ENCODE peak calls at places on chromosomes 11 and 22, in seven cellular contexts. C is immature natural killer cell, H is ACHN, W is ureter, K is fibroblast of pulmonary artery, Y is Peyer's patch, L is thoracic aorta. N is an unnamed sample.
A peak's percentile ranks its signal among the peaks of the same experiment; 100 is the strongest.

GRCh38 chr22:29312218-29313125 is 3.0 kb downstream of the RASL10A start:
- DNase-seq in C (no peak), H (no peak), W (no peak), K (no peak), Y (no peak), L (no peak), N (no peak)

GRCh38 chr22:19848298-19849224 is 6.1 kb downstream of the GNB1L start:
- DNase-seq in C (no peak), H (peak; percentile 11), W (no peak), K (peak; percentile 12), Y (peak; percentile 82), L (no peak), N (no peak)

GRCh38 chr11:30521297-30522071 is 64.7 kb downstream of the MPPED2 start:
- DNase-seq in C (no peak), H (no peak), W (no peak), K (no peak), Y (no peak), L (no peak), N (no peak)

GRCh38 chr22:27754247-27754887 is 47.2 kb downstream of the MN1 start:
- DNase-seq in C (no peak), H (no peak), W (no peak), K (no peak), Y (no peak), L (no peak), N (no peak)

GRCh38 chr11:35138606-35138948 is 394 bp upstream of the CD44 start:
- DNase-seq in C (no peak), H (peak; percentile 68), W (no peak), K (no peak), Y (no peak), L (no peak), N (no peak)

GRCh38 chr11:1762537-1763302 is 1.0 kb downstream of the CTSD start:
- DNase-seq in C (no peak), H (peak; percentile 38), W (peak; percentile 86), K (peak; percentile 45), Y (peak; percentile 85), L (no peak), N (peak; percentile 45)

GRCh38 chr11:7892751-7893356 is 38.2 kb downstream of the OR10A6 start:
- DNase-seq in C (peak; percentile 31), H (peak; percentile 58), W (no peak), K (peak; percentile 78), Y (no peak), L (no peak), N (peak; percentile 48)

GRCh38 chr11:26332572-26332915 is 614 bp downstream of the ANO3 start:
- DNase-seq in C (no peak), H (no peak), W (no peak), K (peak; percentile 74), Y (no peak), L (no peak), N (no peak)

GRCh38 chr11:35303596-35304392 is 115.6 kb downstream of the SLC1A2 start:
- DNase-seq in C (no peak), H (no peak), W (peak; percentile 65), K (peak; percentile 93), Y (no peak), L (peak; percentile 22), N (no peak)

GRCh38 chr11:106585061-106585460 is 433.2 kb downstream of the GUCY1A2 start:
- DNase-seq in C (no peak), H (peak; percentile 42), W (no peak), K (peak; percentile 53), Y (no peak), L (no peak), N (no peak)

GRCh38 chr11:67024410-67024809 is 1.5 kb downstream of the SYT12 start:
- DNase-seq in C (peak; percentile 54), H (no peak), W (no peak), K (no peak), Y (no peak), L (no peak), N (no peak)

GRCh38 chr11:128422576-128423370 is 164.6 kb downstream of the ETS1 start:
- DNase-seq in C (peak; percentile 91), H (no peak), W (no peak), K (no peak), Y (no peak), L (no peak), N (no peak)

GRCh38 chr22:24325105-24325757 is 54.6 kb downstream of the SPECC1L start:
- DNase-seq in C (peak; percentile 34), H (peak; percentile 62), W (no peak), K (peak; percentile 92), Y (no peak), L (no peak), N (peak; percentile 30)

GRCh38 chr11:2425506-2425905 is 18.8 kb downstream of the TRPM5 start:
- DNase-seq in C (no peak), H (no peak), W (no peak), K (no peak), Y (no peak), L (no peak), N (no peak)

GRCh38 chr22:40324468-40325305 is 21.6 kb upstream of the ADSL start:
- DNase-seq in C (peak; percentile 36), H (no peak), W (no peak), K (no peak), Y (no peak), L (no peak), N (no peak)

GRCh38 chr22:21970800-21971617 is 11.6 kb downstream of the TOP3B start:
- DNase-seq in C (no peak), H (no peak), W (no peak), K (no peak), Y (no peak), L (no peak), N (no peak)

GRCh38 chr22:43014062-43014875 is 680 bp downstream of the PACSIN2 start:
- DNase-seq in C (peak; percentile 34), H (peak; percentile 43), W (peak; percentile 61), K (no peak), Y (peak; percentile 64), L (no peak), N (no peak)

GRCh38 chr11:103110406-103110805 is 1.2 kb downstream of the DYNC2H1 start:
- DNase-seq in C (no peak), H (peak; percentile 45), W (no peak), K (peak; percentile 64), Y (no peak), L (no peak), N (no peak)

GRCh38 chr22:20018001-20018400 is 1.4 kb upstream of the ARVCF start:
- DNase-seq in C (no peak), H (no peak), W (no peak), K (no peak), Y (no peak), L (no peak), N (no peak)

GRCh38 chr11:73907191-73907590 is 30.4 kb downstream of the PAAF1 start:
- DNase-seq in C (no peak), H (peak; percentile 58), W (no peak), K (peak; percentile 23), Y (no peak), L (no peak), N (peak; percentile 0)

GRCh38 chr11:210122-210802 is 2.8 kb downstream of the RIC8A start:
- DNase-seq in C (no peak), H (peak; percentile 72), W (no peak), K (peak; percentile 69), Y (no peak), L (no peak), N (no peak)

GRCh38 chr11:113073290-113073953 is 112.2 kb downstream of the NCAM1 start:
- DNase-seq in C (no peak), H (no peak), W (no peak), K (no peak), Y (no peak), L (no peak), N (no peak)

GRCh38 chr11:19953909-19954308 is 206.4 kb downstream of the DBX1 start:
- DNase-seq in C (no peak), H (peak; percentile 79), W (no peak), K (peak; percentile 79), Y (no peak), L (no peak), N (peak; percentile 48)

GRCh38 chr22:32573991-32574390 is 99.4 kb downstream of the FBXO7 start:
- DNase-seq in C (no peak), H (no peak), W (no peak), K (no peak), Y (no peak), L (no peak), N (no peak)

GRCh38 chr11:67498544-67498972 is 6.6 kb downstream of the PITPNM1 start:
- DNase-seq in C (no peak), H (no peak), W (no peak), K (no peak), Y (no peak), L (no peak), N (no peak)

GRCh38 chr22:24067587-24068376 is 56.7 kb downstream of the CABIN1 start:
- DNase-seq in C (no peak), H (no peak), W (no peak), K (no peak), Y (peak; percentile 75), L (no peak), N (no peak)